ENCODE peak calls at places on chromosomes 7 and 10, in eight cellular contexts. One of them, this sample, is unnamed.

GRCh38 chr10:60944159-60944909 is at the start of gene RHOBTB1:
- DNase-seq in substantia nigra: peak
- DNase-seq in DMS79: peak
- DNase-seq in activated T-helper 9 cell treated with anti-CD3 and anti-CD28 coated beads, Interleukin-2, amount 50 U/mL, for 16 hours: no peak
- DNase-seq in stimulated activated CD4-positive, alpha-beta T cell treated with anti-CD3 and anti-CD28 coated beads, Interleukin-12 subunit alpha, Interleukin-12 subunit beta, amount 100 ng/mL, for 4 hours: peak
- DNase-seq in Calu3: peak
- DNase-seq in activated naive CD4-positive, alpha-beta T cell treated with Interleukin-2 at 50 U/mL for 16 hours: peak
- DNase-seq in HEK293T: peak
- DNase-seq in this sample: peak

GRCh38 chr7:90626011-90626410 is 29.9 kb downstream of the CDK14 start:
- DNase-seq in HEK293T: no peak
- DNase-seq in DMS79: no peak
- DNase-seq in substantia nigra: no peak
- DNase-seq in Calu3: no peak
- DNase-seq in activated naive CD4-positive, alpha-beta T cell treated with Interleukin-2 at 50 U/mL for 16 hours: no peak
- DNase-seq in stimulated activated CD4-positive, alpha-beta T cell treated with anti-CD3 and anti-CD28 coated beads, Interleukin-12 subunit alpha, Interleukin-12 subunit beta, amount 100 ng/mL, for 4 hours: no peak
- DNase-seq in activated T-helper 9 cell treated with anti-CD3 and anti-CD28 coated beads, Interleukin-2, amount 50 U/mL, for 16 hours: no peak
- DNase-seq in this sample: peak

GRCh38 chr10:103712898-103713498 is 142.4 kb downstream of the SH3PXD2A start:
- DNase-seq in activated T-helper 9 cell treated with anti-CD3 and anti-CD28 coated beads, Interleukin-2, amount 50 U/mL, for 16 hours: peak
- DNase-seq in substantia nigra: peak
- DNase-seq in activated naive CD4-positive, alpha-beta T cell treated with Interleukin-2 at 50 U/mL for 16 hours: peak
- DNase-seq in Calu3: peak
- DNase-seq in stimulated activated CD4-positive, alpha-beta T cell treated with anti-CD3 and anti-CD28 coated beads, Interleukin-12 subunit alpha, Interleukin-12 subunit beta, amount 100 ng/mL, for 4 hours: peak
- DNase-seq in DMS79: no peak
- DNase-seq in HEK293T: peak
- DNase-seq in this sample: peak

GRCh38 chr10:48496831-48497792 is 107.8 kb downstream of the ARHGAP22 start:
- DNase-seq in activated T-helper 9 cell treated with anti-CD3 and anti-CD28 coated beads, Interleukin-2, amount 50 U/mL, for 16 hours: no peak
- DNase-seq in Calu3: no peak
- DNase-seq in activated naive CD4-positive, alpha-beta T cell treated with Interleukin-2 at 50 U/mL for 16 hours: no peak
- DNase-seq in stimulated activated CD4-positive, alpha-beta T cell treated with anti-CD3 and anti-CD28 coated beads, Interleukin-12 subunit alpha, Interleukin-12 subunit beta, amount 100 ng/mL, for 4 hours: no peak
- DNase-seq in substantia nigra: no peak
- DNase-seq in DMS79: no peak
- DNase-seq in HEK293T: no peak
- DNase-seq in this sample: peak

GRCh38 chr10:94524146-94524545 is 21.4 kb upstream of the HELLS start:
- DNase-seq in DMS79: no peak
- DNase-seq in stimulated activated CD4-positive, alpha-beta T cell treated with anti-CD3 and anti-CD28 coated beads, Interleukin-12 subunit alpha, Interleukin-12 subunit beta, amount 100 ng/mL, for 4 hours: no peak
- DNase-seq in substantia nigra: no peak
- DNase-seq in activated naive CD4-positive, alpha-beta T cell treated with Interleukin-2 at 50 U/mL for 16 hours: no peak
- DNase-seq in activated T-helper 9 cell treated with anti-CD3 and anti-CD28 coated beads, Interleukin-2, amount 50 U/mL, for 16 hours: no peak
- DNase-seq in Calu3: no peak
- DNase-seq in HEK293T: no peak
- DNase-seq in this sample: peak

GRCh38 chr10:10394933-10395658 is 622.6 kb upstream of the CELF2 start:
- DNase-seq in DMS79: no peak
- DNase-seq in Calu3: no peak
- DNase-seq in HEK293T: no peak
- DNase-seq in activated naive CD4-positive, alpha-beta T cell treated with Interleukin-2 at 50 U/mL for 16 hours: no peak
- DNase-seq in stimulated activated CD4-positive, alpha-beta T cell treated with anti-CD3 and anti-CD28 coated beads, Interleukin-12 subunit alpha, Interleukin-12 subunit beta, amount 100 ng/mL, for 4 hours: no peak
- DNase-seq in substantia nigra: no peak
- DNase-seq in activated T-helper 9 cell treated with anti-CD3 and anti-CD28 coated beads, Interleukin-2, amount 50 U/mL, for 16 hours: no peak
- DNase-seq in this sample: no peak

GRCh38 chr7:149866817-149867447 is 6.8 kb upstream of the ATP6V0E2 start:
- DNase-seq in activated T-helper 9 cell treated with anti-CD3 and anti-CD28 coated beads, Interleukin-2, amount 50 U/mL, for 16 hours: no peak
- DNase-seq in substantia nigra: no peak
- DNase-seq in activated naive CD4-positive, alpha-beta T cell treated with Interleukin-2 at 50 U/mL for 16 hours: no peak
- DNase-seq in HEK293T: no peak
- DNase-seq in stimulated activated CD4-positive, alpha-beta T cell treated with anti-CD3 and anti-CD28 coated beads, Interleukin-12 subunit alpha, Interleukin-12 subunit beta, amount 100 ng/mL, for 4 hours: no peak
- DNase-seq in DMS79: no peak
- DNase-seq in Calu3: no peak
- DNase-seq in this sample: no peak

GRCh38 chr10:46293228-46293627 is 6.4 kb downstream of the ANTXRL start:
- DNase-seq in activated T-helper 9 cell treated with anti-CD3 and anti-CD28 coated beads, Interleukin-2, amount 50 U/mL, for 16 hours: no peak
- DNase-seq in Calu3: no peak
- DNase-seq in HEK293T: no peak
- DNase-seq in activated naive CD4-positive, alpha-beta T cell treated with Interleukin-2 at 50 U/mL for 16 hours: no peak
- DNase-seq in stimulated activated CD4-positive, alpha-beta T cell treated with anti-CD3 and anti-CD28 coated beads, Interleukin-12 subunit alpha, Interleukin-12 subunit beta, amount 100 ng/mL, for 4 hours: no peak
- DNase-seq in substantia nigra: no peak
- DNase-seq in DMS79: no peak
- DNase-seq in this sample: no peak

GRCh38 chr7:94195813-94196212 is 191.7 kb upstream of the BET1 start:
- DNase-seq in activated naive CD4-positive, alpha-beta T cell treated with Interleukin-2 at 50 U/mL for 16 hours: no peak
- DNase-seq in substantia nigra: no peak
- DNase-seq in DMS79: no peak
- DNase-seq in activated T-helper 9 cell treated with anti-CD3 and anti-CD28 coated beads, Interleukin-2, amount 50 U/mL, for 16 hours: no peak
- DNase-seq in stimulated activated CD4-positive, alpha-beta T cell treated with anti-CD3 and anti-CD28 coated beads, Interleukin-12 subunit alpha, Interleukin-12 subunit beta, amount 100 ng/mL, for 4 hours: no peak
- DNase-seq in HEK293T: no peak
- DNase-seq in Calu3: no peak
- DNase-seq in this sample: no peak

GRCh38 chr10:16644146-16644545 is 122.5 kb upstream of the C1QL3 start:
- DNase-seq in Calu3: peak
- DNase-seq in activated T-helper 9 cell treated with anti-CD3 and anti-CD28 coated beads, Interleukin-2, amount 50 U/mL, for 16 hours: no peak
- DNase-seq in HEK293T: no peak
- DNase-seq in stimulated activated CD4-positive, alpha-beta T cell treated with anti-CD3 and anti-CD28 coated beads, Interleukin-12 subunit alpha, Interleukin-12 subunit beta, amount 100 ng/mL, for 4 hours: no peak
- DNase-seq in activated naive CD4-positive, alpha-beta T cell treated with Interleukin-2 at 50 U/mL for 16 hours: no peak
- DNase-seq in DMS79: no peak
- DNase-seq in substantia nigra: no peak
- DNase-seq in this sample: no peak

GRCh38 chr10:126638542-126638941 is 32.0 kb downstream of the C10orf90 start:
- DNase-seq in DMS79: no peak
- DNase-seq in substantia nigra: no peak
- DNase-seq in stimulated activated CD4-positive, alpha-beta T cell treated with anti-CD3 and anti-CD28 coated beads, Interleukin-12 subunit alpha, Interleukin-12 subunit beta, amount 100 ng/mL, for 4 hours: no peak
- DNase-seq in activated naive CD4-positive, alpha-beta T cell treated with Interleukin-2 at 50 U/mL for 16 hours: no peak
- DNase-seq in Calu3: no peak
- DNase-seq in activated T-helper 9 cell treated with anti-CD3 and anti-CD28 coated beads, Interleukin-2, amount 50 U/mL, for 16 hours: no peak
- DNase-seq in HEK293T: no peak
- DNase-seq in this sample: no peak

GRCh38 chr7:156816943-156817572 is 75.9 kb downstream of the LMBR1 start:
- DNase-seq in Calu3: no peak
- DNase-seq in substantia nigra: no peak
- DNase-seq in activated naive CD4-positive, alpha-beta T cell treated with Interleukin-2 at 50 U/mL for 16 hours: no peak
- DNase-seq in DMS79: peak
- DNase-seq in stimulated activated CD4-positive, alpha-beta T cell treated with anti-CD3 and anti-CD28 coated beads, Interleukin-12 subunit alpha, Interleukin-12 subunit beta, amount 100 ng/mL, for 4 hours: no peak
- DNase-seq in activated T-helper 9 cell treated with anti-CD3 and anti-CD28 coated beads, Interleukin-2, amount 50 U/mL, for 16 hours: no peak
- DNase-seq in HEK293T: no peak
- DNase-seq in this sample: peak

GRCh38 chr7:66886152-66886551 is 34.9 kb upstream of the TMEM248 start:
- DNase-seq in substantia nigra: no peak
- DNase-seq in activated T-helper 9 cell treated with anti-CD3 and anti-CD28 coated beads, Interleukin-2, amount 50 U/mL, for 16 hours: no peak
- DNase-seq in Calu3: no peak
- DNase-seq in HEK293T: no peak
- DNase-seq in activated naive CD4-positive, alpha-beta T cell treated with Interleukin-2 at 50 U/mL for 16 hours: no peak
- DNase-seq in DMS79: no peak
- DNase-seq in stimulated activated CD4-positive, alpha-beta T cell treated with anti-CD3 and anti-CD28 coated beads, Interleukin-12 subunit alpha, Interleukin-12 subunit beta, amount 100 ng/mL, for 4 hours: no peak
- DNase-seq in this sample: no peak

GRCh38 chr10:45000764-45001381 is at the start of gene ZNF22:
- DNase-seq in HEK293T: peak
- DNase-seq in DMS79: peak
- DNase-seq in stimulated activated CD4-positive, alpha-beta T cell treated with anti-CD3 and anti-CD28 coated beads, Interleukin-12 subunit alpha, Interleukin-12 subunit beta, amount 100 ng/mL, for 4 hours: peak
- DNase-seq in substantia nigra: peak
- DNase-seq in activated naive CD4-positive, alpha-beta T cell treated with Interleukin-2 at 50 U/mL for 16 hours: peak
- DNase-seq in Calu3: peak
- DNase-seq in activated T-helper 9 cell treated with anti-CD3 and anti-CD28 coated beads, Interleukin-2, amount 50 U/mL, for 16 hours: peak
- DNase-seq in this sample: no peak

GRCh38 chr7:77450613-77451012 is 34.5 kb upstream of the GSAP start:
- DNase-seq in activated naive CD4-positive, alpha-beta T cell treated with Interleukin-2 at 50 U/mL for 16 hours: no peak
- DNase-seq in activated T-helper 9 cell treated with anti-CD3 and anti-CD28 coated beads, Interleukin-2, amount 50 U/mL, for 16 hours: no peak
- DNase-seq in stimulated activated CD4-positive, alpha-beta T cell treated with anti-CD3 and anti-CD28 coated beads, Interleukin-12 subunit alpha, Interleukin-12 subunit beta, amount 100 ng/mL, for 4 hours: no peak
- DNase-seq in HEK293T: no peak
- DNase-seq in substantia nigra: peak
- DNase-seq in Calu3: no peak
- DNase-seq in DMS79: no peak
- DNase-seq in this sample: no peak

GRCh38 chr10:6406220-6407033 is 173.6 kb downstream of the PRKCQ start:
- DNase-seq in DMS79: no peak
- DNase-seq in HEK293T: peak
- DNase-seq in stimulated activated CD4-positive, alpha-beta T cell treated with anti-CD3 and anti-CD28 coated beads, Interleukin-12 subunit alpha, Interleukin-12 subunit beta, amount 100 ng/mL, for 4 hours: no peak
- DNase-seq in Calu3: peak
- DNase-seq in activated T-helper 9 cell treated with anti-CD3 and anti-CD28 coated beads, Interleukin-2, amount 50 U/mL, for 16 hours: no peak
- DNase-seq in substantia nigra: no peak
- DNase-seq in activated naive CD4-positive, alpha-beta T cell treated with Interleukin-2 at 50 U/mL for 16 hours: peak
- DNase-seq in this sample: peak

GRCh38 chr7:137760111-137760510 is 86.7 kb downstream of the DGKI start:
- DNase-seq in DMS79: no peak
- DNase-seq in HEK293T: no peak
- DNase-seq in substantia nigra: peak
- DNase-seq in activated naive CD4-positive, alpha-beta T cell treated with Interleukin-2 at 50 U/mL for 16 hours: no peak
- DNase-seq in stimulated activated CD4-positive, alpha-beta T cell treated with anti-CD3 and anti-CD28 coated beads, Interleukin-12 subunit alpha, Interleukin-12 subunit beta, amount 100 ng/mL, for 4 hours: no peak
- DNase-seq in activated T-helper 9 cell treated with anti-CD3 and anti-CD28 coated beads, Interleukin-2, amount 50 U/mL, for 16 hours: no peak
- DNase-seq in Calu3: no peak
- DNase-seq in this sample: no peak